ENCODE peak calls at places on chromosomes 11 and 22, in seven cellular contexts. O is uterus, Z is lower lobe of right lung, I is Calu3, M is tibial nerve, J is GM23338, G is AG10803. Y is an unnamed sample.
A peak's percentile ranks its signal among the peaks of the same experiment; 100 is the strongest.

GRCh38 chr22:50718352-50718709 is 19.7 kb upstream of the ACR start:
- DNase-seq in O (no peak), Z (no peak), I (no peak), M (no peak), J (no peak), G (no peak), Y (no peak)

GRCh38 chr11:118980191-118980881 is 8.8 kb downstream of the FOXR1 start:
- DNase-seq in O (no peak), Z (no peak), I (no peak), M (peak; percentile 23), J (peak; percentile 85), G (no peak), Y (no peak)

GRCh38 chr11:84381666-84382065 is 1095.5 kb upstream of the CCDC90B start:
- DNase-seq in O (no peak), Z (no peak), I (no peak), M (no peak), J (no peak), G (no peak), Y (no peak)

GRCh38 chr11:96827164-96827563 is 437.4 kb downstream of the JRKL start:
- DNase-seq in O (no peak), Z (no peak), I (no peak), M (no peak), J (peak; percentile 52), G (no peak), Y (no peak)

GRCh38 chr22:45343143-45343542 is 33.4 kb downstream of the FAM118A start:
- DNase-seq in O (no peak), Z (no peak), I (no peak), M (no peak), J (no peak), G (no peak), Y (no peak)

GRCh38 chr11:31813961-31814868 is 3.1 kb upstream of the PAX6 start:
- DNase-seq in O (no peak), Z (no peak), I (no peak), M (no peak), J (peak; percentile 61), G (no peak), Y (no peak)

GRCh38 chr11:19827399-19828135 is 114.9 kb downstream of the NAV2 start:
- DNase-seq in O (no peak), Z (no peak), I (no peak), M (no peak), J (peak; percentile 82), G (no peak), Y (no peak)

GRCh38 chr11:103863497-103863896 is 172.9 kb upstream of the DDI1 start:
- DNase-seq in O (no peak), Z (no peak), I (no peak), M (no peak), J (no peak), G (peak; percentile 67), Y (no peak)

GRCh38 chr22:28112548-28113043 is 193.5 kb upstream of the PITPNB start:
- DNase-seq in O (peak; percentile 33), Z (peak; percentile 52), I (peak; percentile 32), M (no peak), J (peak; percentile 41), G (peak; percentile 75), Y (no peak)

GRCh38 chr11:65573391-65574146 is 1.2 kb downstream of the FAM89B start:
- DNase-seq in O (peak; percentile 59), Z (no peak), I (no peak), M (no peak), J (no peak), G (no peak), Y (peak; percentile 49)

GRCh38 chr11:65571940-65572339 is 398 bp upstream of the FAM89B start:
- DNase-seq in O (no peak), Z (no peak), I (peak; percentile 63), M (no peak), J (peak; percentile 87), G (no peak), Y (peak; percentile 44)

GRCh38 chr11:65571420-65571819 is 918 bp upstream of the FAM89B start:
- DNase-seq in O (no peak), Z (no peak), I (no peak), M (no peak), J (no peak), G (no peak), Y (peak; percentile 11)

GRCh38 chr11:65574147-65574962 is 1.5 kb upstream of the EHBP1L1 start:
- DNase-seq in O (peak; percentile 91), Z (peak; percentile 96), I (peak; percentile 97), M (peak; percentile 76), J (peak; percentile 92), G (peak; percentile 94), Y (peak; percentile 90)

GRCh38 chr11:65572356-65573043 is at the start of gene FAM89B:
- DNase-seq in O (peak; percentile 92), Z (peak; percentile 95), I (peak; percentile 91), M (peak; percentile 94), J (peak; percentile 91), G (peak; percentile 80), Y (peak; percentile 95)
- TF ChIP-seq CTCF in O (no peak), Z (no peak), I (peak; percentile 4), M (no peak), J (no peak), G (no peak), Y (no peak)

GRCh38 chr11:58787903-58788302 is 56.2 kb upstream of the GLYAT start:
- DNase-seq in O (no peak), Z (no peak), I (no peak), M (no peak), J (no peak), G (no peak), Y (no peak)

GRCh38 chr11:58788355-58789023 is 56.0 kb downstream of the GLYATL2 start:
- DNase-seq in O (no peak), Z (no peak), I (peak; percentile 59), M (no peak), J (peak; percentile 81), G (peak; percentile 60), Y (peak; percentile 14)

GRCh38 chr11:58786693-58787092 is 55.0 kb upstream of the GLYAT start:
- DNase-seq in O (no peak), Z (no peak), I (no peak), M (no peak), J (no peak), G (no peak), Y (no peak)

GRCh38 chr11:58782066-58782465 is 50.3 kb upstream of the GLYAT start:
- DNase-seq in O (no peak), Z (no peak), I (no peak), M (no peak), J (no peak), G (no peak), Y (no peak)

GRCh38 chr11:58784995-58785394 is 53.3 kb upstream of the GLYAT start:
- DNase-seq in O (no peak), Z (no peak), I (no peak), M (no peak), J (peak; percentile 17), G (no peak), Y (no peak)
- TF ChIP-seq CTCF in O (no peak), Z (no peak), I (no peak), M (no peak), J (peak; percentile 31), G (peak; percentile 20), Y (no peak)

GRCh38 chr11:64130618-64131017 is 35.3 kb downstream of the MACROD1 start:
- DNase-seq in O (no peak), Z (peak; percentile 70), I (no peak), M (no peak), J (no peak), G (no peak), Y (no peak)
- TF ChIP-seq CTCF in O (no peak), Z (no peak), I (no peak), M (no peak), J (no peak), G (no peak), Y (no peak)

GRCh38 chr22:39940757-39941305 is 19.4 kb upstream of the TMA7B start:
- DNase-seq in O (no peak), Z (no peak), I (no peak), M (no peak), J (peak; percentile 53), G (no peak), Y (no peak)
- TF ChIP-seq CTCF in O (no peak), Z (no peak), I (no peak), M (no peak), J (peak; percentile 14), G (no peak), Y (no peak)

GRCh38 chr11:34505874-34506273 is 7.7 kb downstream of the ELF5 start:
- DNase-seq in O (no peak), Z (no peak), I (no peak), M (no peak), J (no peak), G (no peak), Y (no peak)

GRCh38 chr11:34501962-34502361 is 11.6 kb downstream of the ELF5 start:
- DNase-seq in O (no peak), Z (no peak), I (no peak), M (no peak), J (no peak), G (no peak), Y (no peak)

GRCh38 chr11:34501500-34501899 is 12.1 kb downstream of the ELF5 start:
- DNase-seq in O (peak; percentile 21), Z (peak; percentile 64), I (no peak), M (peak; percentile 28), J (no peak), G (peak; percentile 96), Y (no peak)

GRCh38 chr11:34499719-34500505 is 13.7 kb downstream of the ELF5 start:
- DNase-seq in O (no peak), Z (no peak), I (no peak), M (no peak), J (no peak), G (no peak), Y (no peak)

GRCh38 chr11:34502949-34503348 is 10.6 kb downstream of the ELF5 start:
- DNase-seq in O (no peak), Z (no peak), I (no peak), M (no peak), J (no peak), G (no peak), Y (no peak)
- TF ChIP-seq CTCF in O (no peak), Z (no peak), I (no peak), M (no peak), J (no peak), G (peak; percentile 26), Y (no peak)